ENCODE peak calls at places on chromosome 11, in ten cellular contexts. A is PC-9, T is mesenchymal stem cell, D is keratinocyte, S is fibroblast of lung, F is astrocyte, Z is neuronal stem cell, N is endothelial cell of umbilical vein, R is hepatocyte, C is H9. E is an unnamed sample.
A peak's percentile ranks its signal among the peaks of the same experiment; 100 is the strongest.

GRCh38 chr11:64745523-64746328 is 1.8 kb upstream of the RASGRP2 start:
- DNase-seq in A (no peak), T (peak; percentile 61), D (no peak), S (peak; percentile 49), F (peak; percentile 47), Z (peak; percentile 66), N (peak; percentile 64), R (peak; percentile 65), C (peak; percentile 91), E (no peak)

GRCh38 chr11:17558916-17559315 is 11.9 kb downstream of the OTOG start:
- DNase-seq in A (no peak), T (no peak), D (no peak), S (no peak), F (no peak), Z (no peak), N (no peak), R (no peak), C (no peak), E (no peak)

GRCh38 chr11:60334005-60334620 is 7.1 kb downstream of the MS4A6E start:
- DNase-seq in A (no peak), T (peak; percentile 75), D (peak; percentile 11), S (peak; percentile 8), F (no peak), Z (peak; percentile 71), N (peak; percentile 79), R (peak; percentile 69), C (peak; percentile 87), E (peak; percentile 81)

GRCh38 chr11:12175694-12176241 is 65.4 kb downstream of the MICAL2 start:
- DNase-seq in A (peak; percentile 83), T (peak; percentile 94), D (peak; percentile 82), S (peak; percentile 76), F (peak; percentile 97), Z (no peak), N (peak; percentile 58), R (peak; percentile 38), C (no peak), E (peak; percentile 91)

GRCh38 chr11:78192223-78192719 is 3.6 kb downstream of the USP35 start:
- DNase-seq in A (no peak), T (no peak), D (no peak), S (no peak), F (no peak), Z (no peak), N (no peak), R (no peak), C (no peak), E (no peak)

GRCh38 chr11:99687320-99687719 is 666.6 kb downstream of the CNTN5 start:
- DNase-seq in A (no peak), T (no peak), D (no peak), S (peak; percentile 33), F (no peak), Z (no peak), N (no peak), R (no peak), C (no peak), E (peak; percentile 22)

GRCh38 chr11:112289588-112290461 is 29.2 kb upstream of the PLET1 start:
- DNase-seq in A (peak; percentile 46), T (peak; percentile 65), D (no peak), S (peak; percentile 56), F (no peak), Z (peak; percentile 53), N (peak; percentile 52), R (peak; percentile 89), C (peak; percentile 85), E (peak; percentile 77)

GRCh38 chr11:121119444-121119843 is 18.4 kb downstream of the TECTA start:
- DNase-seq in A (no peak), T (no peak), D (no peak), S (no peak), F (no peak), Z (no peak), N (no peak), R (no peak), C (no peak), E (peak; percentile 39)

GRCh38 chr11:103673773-103674172 is 362.7 kb upstream of the DDI1 start:
- DNase-seq in A (no peak), T (peak; percentile 43), D (no peak), S (peak; percentile 63), F (peak; percentile 52), Z (no peak), N (peak; percentile 64), R (no peak), C (no peak), E (peak; percentile 19)

GRCh38 chr11:110011595-110011994 is 81.6 kb upstream of the ZC3H12C start:
- DNase-seq in A (no peak), T (no peak), D (no peak), S (no peak), F (no peak), Z (no peak), N (no peak), R (no peak), C (no peak), E (no peak)

GRCh38 chr11:63504933-63505586 is 824 bp upstream of the LGALS12 start:
- DNase-seq in A (no peak), T (no peak), D (no peak), S (peak; percentile 38), F (no peak), Z (no peak), N (no peak), R (no peak), C (no peak), E (no peak)

GRCh38 chr11:11313902-11314692 is 39.0 kb downstream of the CSNK2A3 start:
- DNase-seq in A (no peak), T (no peak), D (no peak), S (no peak), F (no peak), Z (no peak), N (no peak), R (no peak), C (no peak), E (no peak)

GRCh38 chr11:134555510-134555909 is 143.5 kb upstream of the B3GAT1 start:
- DNase-seq in A (no peak), T (no peak), D (no peak), S (no peak), F (no peak), Z (no peak), N (no peak), R (no peak), C (no peak), E (no peak)

GRCh38 chr11:60528934-60529333 is 13.7 kb downstream of the MS4A13 start:
- DNase-seq in A (no peak), T (no peak), D (no peak), S (no peak), F (no peak), Z (no peak), N (no peak), R (no peak), C (no peak), E (no peak)

DNA sequence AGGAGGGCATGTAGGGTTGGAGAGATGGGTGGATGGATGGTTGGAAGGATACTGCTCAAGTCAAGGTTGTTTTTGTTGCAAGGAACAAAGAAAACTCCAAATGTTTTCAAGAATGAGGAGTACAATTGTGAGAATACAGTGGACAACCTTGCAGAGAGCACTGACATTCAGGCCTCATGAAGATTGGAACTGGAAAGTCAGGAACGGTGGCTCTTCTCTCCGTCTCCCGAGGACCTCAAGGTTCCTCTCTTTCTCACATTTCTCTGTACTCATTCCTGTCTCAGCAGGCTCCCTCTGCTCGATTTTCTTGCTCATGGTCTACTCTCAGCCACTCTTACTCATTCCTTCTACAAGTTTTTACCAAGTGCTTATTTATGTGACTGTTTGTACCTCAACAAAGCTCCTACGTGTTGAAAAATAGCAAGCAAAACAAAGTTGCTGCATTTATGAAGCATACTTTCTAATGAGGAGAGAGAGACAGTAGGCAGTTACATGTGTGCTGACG is 97.6 kb downstream of the SWAP70 start:
- DNase-seq in A (no peak), T (no peak), D (no peak), S (no peak), F (no peak), Z (no peak), N (no peak), R (no peak), C (no peak), E (no peak)
- H3K4me1 ChIP-seq in A (peaks cover 20% of the 10 kb centered on the region), T (peaks cover 50% of the 10 kb centered on the region), D (peaks cover 50% of the 10 kb centered on the region), S (peaks cover 50% of the 10 kb centered on the region), F (peaks cover 52% of the 10 kb centered on the region), Z (peaks cover 18% of the 10 kb centered on the region), N (peaks cover 37% of the 10 kb centered on the region), R (peaks cover 27% of the 10 kb centered on the region), C (peaks cover 3% of the 10 kb centered on the region), E (peaks cover 26% of the 10 kb centered on the region)

DNA sequence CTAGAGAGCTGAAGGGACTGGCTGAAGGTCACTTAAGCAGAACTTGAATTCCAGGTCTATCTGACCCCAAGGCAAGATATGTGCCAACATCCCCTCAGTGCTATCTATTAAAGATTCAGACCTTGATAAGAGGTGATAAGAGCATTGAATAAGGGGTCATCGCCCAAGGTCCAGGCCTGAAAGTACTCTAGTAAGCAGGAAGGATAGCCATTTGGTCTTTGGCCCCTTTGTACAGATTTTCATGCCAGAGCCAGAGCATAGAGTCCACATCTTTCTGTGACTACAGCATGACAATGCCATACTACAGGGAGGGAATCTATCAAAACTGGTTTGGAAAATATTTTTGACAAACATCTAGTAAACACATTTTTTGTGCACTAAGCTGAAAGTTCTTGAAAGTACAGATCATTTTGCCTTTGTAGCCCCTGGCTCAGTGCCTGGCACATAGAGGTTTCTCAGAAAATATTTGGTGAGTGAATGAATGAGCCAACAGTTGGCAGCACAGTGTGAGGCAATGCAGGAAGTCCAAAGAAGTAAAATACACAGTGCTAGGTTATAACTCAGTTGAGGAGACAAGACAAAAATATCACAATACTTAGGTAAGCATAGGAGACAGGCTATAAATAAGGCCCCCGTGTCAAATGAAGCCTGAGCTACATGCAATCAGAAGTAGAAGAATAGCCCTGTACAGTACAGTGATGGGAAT is 15.1 kb upstream of the RRAS2 start:
- DNase-seq in A (peak; percentile 73), T (no peak), D (no peak), S (peak; percentile 80), F (peak; percentile 69), Z (no peak), N (peak; percentile 21), R (no peak), C (no peak), E (peak; percentile 66)
- H2AFZ ChIP-seq in A (no peak overlapping the region), T (no peak overlapping the region), D (no peak overlapping the region), S (no peak overlapping the region), F (no peak overlapping the region), Z (no peak overlapping the region), N (no peak overlapping the region), R (no peak overlapping the region), C (no peak overlapping the region), E (no peak overlapping the region)

DNA sequence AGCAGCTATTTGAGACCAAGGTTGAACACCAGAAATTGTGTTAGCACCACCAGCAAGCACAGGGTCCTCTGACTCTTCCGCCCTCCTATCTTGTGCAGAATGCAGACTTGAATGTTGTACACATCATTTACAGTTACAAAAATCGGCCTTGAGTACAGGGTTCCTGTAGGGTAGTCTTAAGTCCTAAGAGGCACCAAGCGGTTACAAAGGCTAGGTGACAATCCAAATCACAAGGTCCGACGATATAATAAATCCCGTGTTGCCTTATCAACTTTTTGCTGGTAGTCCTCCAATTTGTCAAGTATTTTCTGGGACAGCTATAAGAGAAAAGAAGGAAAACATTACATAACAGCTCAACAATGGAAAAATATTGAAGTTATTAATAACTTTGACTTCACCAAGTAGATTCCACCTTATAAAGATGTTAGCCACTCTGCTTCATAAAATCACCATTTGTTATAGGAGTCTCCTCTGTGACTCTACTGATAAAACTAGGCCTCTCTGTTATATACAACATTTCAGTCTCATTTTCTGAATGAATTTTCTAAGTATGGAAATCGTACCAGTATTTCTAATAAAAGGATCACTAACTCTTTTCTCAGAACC is 11.8 kb upstream of the FNBP4 start:
- DNase-seq in A (no peak), T (no peak), D (no peak), S (no peak), F (no peak), Z (no peak), N (no peak), R (no peak), C (no peak), E (no peak)
- H3K27ac ChIP-seq in A (no peak overlapping the region), T (no peak overlapping the region), D (no peak overlapping the region), S (no peak overlapping the region), F (no peak overlapping the region), Z (no peak overlapping the region), N (no peak overlapping the region), R (no peak overlapping the region), C (no peak overlapping the region), E (no peak overlapping the region)

GRCh38 chr11:125069008-125069407 is 5.9 kb downstream of the SLC37A2 start:
- DNase-seq in A (no peak), T (no peak), D (no peak), S (no peak), F (peak; percentile 29), Z (no peak), N (no peak), R (no peak), C (no peak), E (peak; percentile 46)
- H3K4me1 ChIP-seq in A (peaks cover 44% of the 10 kb centered on the region), T (peaks cover 17% of the 10 kb centered on the region), D (peaks cover 24% of the 10 kb centered on the region), S (peaks cover 12% of the 10 kb centered on the region), F (peaks cover 20% of the 10 kb centered on the region), Z (peaks cover 4% of the 10 kb centered on the region), N (peaks cover 8% of the 10 kb centered on the region), R (peaks cover 21% of the 10 kb centered on the region), C (no peaks in the 10 kb centered on the region), E (peaks cover 36% of the 10 kb centered on the region)